ENCODE peak calls at places on chromosomes 13 and 19, in six cellular contexts. Z is tibial nerve; B is A673; S is stimulated activated CD4-positive, alpha-beta T cell treated with anti-CD3 and anti-CD28 coated beads, TNF-alpha, amount 100 ng/mL, for 4 hours; E is naive thymus-derived CD8-positive, alpha-beta T cell; D is RWPE1. H is an unnamed sample.

GRCh38 chr19:7771072-7771471 is 8.0 kb downstream of the CLEC4M start:
- DNase-seq in Z (no peak), B (no peak), S (no peak), E (no peak), D (no peak), H (no peak)

GRCh38 chr19:5355076-5355475 is 14.5 kb upstream of the PTPRS start:
- DNase-seq in Z (no peak), B (no peak), S (no peak), E (no peak), D (no peak), H (no peak)

GRCh38 chr19:54335979-54336892 is 2.7 kb downstream of the LILRA4 start:
- DNase-seq in Z (no peak), B (no peak), S (no peak), E (no peak), D (no peak), H (no peak)

GRCh38 chr13:29936961-29937360 is 86.5 kb upstream of the UBL3 start:
- DNase-seq in Z (no peak), B (no peak), S (no peak), E (no peak), D (no peak), H (no peak)

GRCh38 chr13:91144054-91144453 is 203.4 kb upstream of the MIR17HG start:
- DNase-seq in Z (no peak), B (no peak), S (no peak), E (no peak), D (no peak), H (no peak)

GRCh38 chr13:44141213-44141724 is 232.4 kb upstream of the SERP2 start:
- DNase-seq in Z (no peak), B (peak), S (no peak), E (peak), D (peak), H (no peak)

GRCh38 chr13:40031031-40031430 is 375.6 kb downstream of the COG6 start:
- DNase-seq in Z (no peak), B (peak), S (no peak), E (no peak), D (peak), H (no peak)

GRCh38 chr19:12786149-12786870 is 5.0 kb upstream of the JUNB start:
- DNase-seq in Z (no peak), B (no peak), S (no peak), E (no peak), D (peak), H (no peak)

GRCh38 chr13:52615817-52616216 is 26.4 kb upstream of the HNRNPA1L2 start:
- DNase-seq in Z (no peak), B (peak), S (no peak), E (no peak), D (peak), H (no peak)

GRCh38 chr13:52004508-52005183 is 6.6 kb downstream of the ATP7B start:
- DNase-seq in Z (no peak), B (no peak), S (no peak), E (no peak), D (no peak), H (no peak)

GRCh38 chr19:18610245-18610555 is 2.5 kb upstream of the TMEM59L start:
- DNase-seq in Z (no peak), B (no peak), S (no peak), E (no peak), D (no peak), H (no peak)

GRCh38 chr19:49338691-49339363 is 3.6 kb downstream of the CD37 start:
- DNase-seq in Z (peak), B (peak), S (no peak), E (no peak), D (peak), H (no peak)

GRCh38 chr13:97226013-97226412 is 3.9 kb downstream of the MBNL2 start:
- DNase-seq in Z (no peak), B (no peak), S (no peak), E (no peak), D (no peak), H (no peak)

GRCh38 chr19:54172764-54173699 is at the start of gene TMC4:
- DNase-seq in Z (no peak), B (peak), S (no peak), E (no peak), D (peak), H (no peak)

GRCh38 chr13:91632071-91632470 is 233.7 kb downstream of the GPC5 start:
- DNase-seq in Z (no peak), B (no peak), S (no peak), E (no peak), D (peak), H (no peak)

GRCh38 chr13:25678398-25678797 is 306.6 kb downstream of the ATP8A2 start:
- DNase-seq in Z (no peak), B (no peak), S (no peak), E (peak), D (no peak), H (no peak)

GRCh38 chr13:60095300-60095699 is 68.4 kb downstream of the DIAPH3 start:
- DNase-seq in Z (no peak), B (no peak), S (no peak), E (no peak), D (no peak), H (no peak)

GRCh38 chr13:48829536-48829935 is 146.2 kb upstream of the FNDC3A start:
- DNase-seq in Z (no peak), B (no peak), S (no peak), E (no peak), D (no peak), H (no peak)

GRCh38 chr19:28519950-28520861 is 692.7 kb downstream of the UQCRFS1 start:
- DNase-seq in Z (no peak), B (no peak), S (no peak), E (no peak), D (no peak), H (peak)

GRCh38 chr19:28882818-28883217 is 330.1 kb downstream of the UQCRFS1 start:
- DNase-seq in Z (no peak), B (no peak), S (no peak), E (no peak), D (no peak), H (no peak)

GRCh38 chr19:15702590-15702930 is 25.3 kb upstream of the OR10H2 start:
- DNase-seq in Z (peak), B (peak), S (no peak), E (peak), D (no peak), H (peak)